ENCODE peak calls at places on chromosomes 2 and 18, in five cellular contexts. M is activated naive CD4-positive, alpha-beta T cell treated with anti-CD3 and anti-CD28 coated beads, Interleukin-2, amount 10 ng/mL, durations not matched to agents 7 days and 5 days; N is MCF 10A; K is stimulated activated CD4-positive, alpha-beta T cell treated with anti-CD3 and anti-CD28 coated beads, Interleukin-15, amount 100 ng/mL, for 1 hour; L is NCI-H460. X is an unnamed sample.

GRCh38 chr18:59799383-59800015 is 100.3 kb upstream of the PMAIP1 start:
- DNase-seq in M (no peak), N (no peak), K (no peak), L (no peak), X (no peak)

GRCh38 chr2:232435375-232435648 is 20.6 kb upstream of the ALPI start:
- DNase-seq in M (no peak), N (no peak), K (no peak), L (no peak), X (no peak)

GRCh38 chr2:95760839-95761525 is 169.2 kb downstream of the TRIM43 start:
- DNase-seq in M (no peak), N (peak), K (no peak), L (peak), X (no peak)

GRCh38 chr2:54370405-54371104 is 85.6 kb upstream of the SPTBN1 start:
- DNase-seq in M (no peak), N (no peak), K (no peak), L (no peak), X (no peak)

GRCh38 chr2:113857454-113857853 is 32.4 kb upstream of the ACTR3 start:
- DNase-seq in M (no peak), N (no peak), K (no peak), L (no peak), X (no peak)

GRCh38 chr18:57209697-57210096 is 62.8 kb downstream of the BOD1L2 start:
- DNase-seq in M (no peak), N (no peak), K (no peak), L (no peak), X (no peak)

GRCh38 chr2:149799296-149799695 is 211.7 kb upstream of the MMADHC start:
- DNase-seq in M (no peak), N (peak), K (no peak), L (peak), X (no peak)

GRCh38 chr2:9552491-9553178 is 3.0 kb downstream of the ADAM17 start:
- DNase-seq in M (no peak), N (peak), K (no peak), L (peak), X (no peak)

GRCh38 chr2:233247744-233248143 is 3.7 kb upstream of the ATG16L1 start:
- DNase-seq in M (peak), N (peak), K (peak), L (peak), X (no peak)

GRCh38 chr18:74511823-74512222 is 15.7 kb downstream of the CNDP2 start:
- DNase-seq in M (no peak), N (no peak), K (no peak), L (no peak), X (no peak)

GRCh38 chr2:63399171-63399570 is 189.1 kb downstream of the WDPCP start:
- DNase-seq in M (no peak), N (no peak), K (no peak), L (no peak), X (no peak)

GRCh38 chr2:232398293-232399034 is 8.2 kb upstream of the ALPG start:
- DNase-seq in M (no peak), N (no peak), K (no peak), L (no peak), X (no peak)

GRCh38 chr2:71923887-71924533 is 223.7 kb downstream of the CYP26B1 start:
- DNase-seq in M (peak), N (peak), K (no peak), L (peak), X (no peak)

GRCh38 chr2:197090713-197091367 is 164.3 kb upstream of the PGAP1 start:
- DNase-seq in M (no peak), N (no peak), K (no peak), L (no peak), X (no peak)

GRCh38 chr2:109138449-109138848 is 9.4 kb downstream of the SH3RF3 start:
- DNase-seq in M (no peak), N (no peak), K (no peak), L (no peak), X (no peak)

GRCh38 chr2:147082850-147083522 is 761.8 kb upstream of the ACVR2A start:
- DNase-seq in M (peak), N (peak), K (no peak), L (peak), X (no peak)

GRCh38 chr2:241900251-241901017 is 30.9 kb downstream of the RTP5 start:
- DNase-seq in M (no peak), N (no peak), K (no peak), L (no peak), X (no peak)

GRCh38 chr2:209426432-209426831 is 2.6 kb downstream of the MAP2 start:
- DNase-seq in M (no peak), N (peak), K (no peak), L (peak), X (no peak)

GRCh38 chr2:88099798-88100488 is 27.9 kb downstream of the FABP1 start:
- DNase-seq in M (no peak), N (peak), K (no peak), L (peak), X (no peak)

GRCh38 chr2:187187521-187187920 is 260.5 kb downstream of the CALCRL start:
- DNase-seq in M (no peak), N (no peak), K (no peak), L (no peak), X (no peak)

GRCh38 chr2:71856709-71857525 is 290.7 kb downstream of the CYP26B1 start:
- DNase-seq in M (peak), N (peak), K (no peak), L (no peak), X (no peak)

GRCh38 chr2:69535739-69536374 is 98.6 kb upstream of the NFU1 start:
- DNase-seq in M (no peak), N (peak), K (no peak), L (no peak), X (no peak)

GRCh38 chr2:113890253-113891235 is 655 bp downstream of the ACTR3 start:
- DNase-seq in M (peak), N (peak), K (peak), L (peak), X (peak)

GRCh38 chr2:191049728-191050639 is 36.0 kb upstream of the STAT1 start:
- DNase-seq in M (no peak), N (peak), K (no peak), L (peak), X (no peak)

GRCh38 chr2:237236188-237236587 is 150.5 kb downstream of the COPS8 start:
- DNase-seq in M (no peak), N (peak), K (no peak), L (no peak), X (no peak)

GRCh38 chr2:232432598-232433184 is 23.3 kb upstream of the ALPI start:
- DNase-seq in M (no peak), N (no peak), K (no peak), L (no peak), X (no peak)

GRCh38 chr2:74566423-74567085 is 12.0 kb downstream of the DOK1 start:
- DNase-seq in M (no peak), N (peak), K (no peak), L (peak), X (no peak)

GRCh38 chr18:25164211-25164836 is 187.6 kb downstream of the ZNF521 start:
- DNase-seq in M (no peak), N (no peak), K (no peak), L (no peak), X (no peak)

GRCh38 chr2:222982010-222982908 is 69.7 kb upstream of the KCNE4 start:
- DNase-seq in M (no peak), N (peak), K (no peak), L (peak), X (no peak)

GRCh38 chr2:1736045-1736444 is 8.3 kb downstream of the PXDN start:
- DNase-seq in M (no peak), N (no peak), K (no peak), L (no peak), X (no peak)

GRCh38 chr2:220373878-220374277 is 746.4 kb downstream of the SLC4A3 start:
- DNase-seq in M (no peak), N (peak), K (no peak), L (no peak), X (no peak)

GRCh38 chr2:10305254-10305635 is 2.5 kb downstream of the HPCAL1 start:
- DNase-seq in M (peak), N (no peak), K (no peak), L (no peak), X (peak)

GRCh38 chr2:138059967-138060635 is 95.8 kb downstream of the HNMT start:
- DNase-seq in M (no peak), N (peak), K (no peak), L (peak), X (no peak)

GRCh38 chr2:1850031-1850430 is 105.7 kb upstream of the PXDN start:
- DNase-seq in M (no peak), N (no peak), K (no peak), L (no peak), X (no peak)

GRCh38 chr2:68416081-68416675 is 50.9 kb downstream of the FBXO48 start:
- DNase-seq in M (no peak), N (no peak), K (no peak), L (no peak), X (no peak)

GRCh38 chr2:30631051-30631671 is 176.1 kb downstream of the CAPN13 start:
- DNase-seq in M (no peak), N (no peak), K (no peak), L (no peak), X (no peak)

GRCh38 chr2:195280024-195280423 is 377.0 kb upstream of the SLC39A10 start:
- DNase-seq in M (no peak), N (peak), K (no peak), L (no peak), X (no peak)

GRCh38 chr18:32771871-32772499 is 838 bp downstream of the KLHL14 start:
- DNase-seq in M (no peak), N (no peak), K (no peak), L (no peak), X (no peak)

X was measured in central memory CD8-positive, alpha-beta T cell.